ENCODE peak calls at places on chromosomes 4 and X, in seven cellular contexts. H, S, R, O, L, N and T are unnamed samples.
A peak's percentile ranks its signal among the peaks of the same experiment; 100 is the strongest.

GRCh38 chrX:106246511-106246910 is 78.4 kb downstream of the PWWP3B start:
- DNase-seq in H (no peak), S (no peak), R (no peak), O (no peak), L (no peak), N (no peak), T (no peak)

GRCh38 chr4:24515698-24516097 is 68.7 kb downstream of the DHX15 start:
- DNase-seq in H (no peak), S (no peak), R (no peak), O (no peak), L (no peak), N (no peak), T (no peak)

GRCh38 chrX:103503163-103503852 is 16.0 kb downstream of the RAB40A start:
- DNase-seq in H (no peak), S (no peak), R (no peak), O (no peak), L (no peak), N (no peak), T (no peak)

GRCh38 chr4:9904976-9905587 is 116.2 kb downstream of the SLC2A9 start:
- DNase-seq in H (no peak), S (no peak), R (no peak), O (no peak), L (no peak), N (no peak), T (no peak)

GRCh38 chr4:185743722-185744121 is 68.3 kb downstream of the SORBS2 start:
- DNase-seq in H (no peak), S (no peak), R (no peak), O (no peak), L (no peak), N (no peak), T (no peak)

GRCh38 chr4:86307432-86307831 is 52.4 kb downstream of the MAPK10 start:
- DNase-seq in H (no peak), S (no peak), R (no peak), O (no peak), L (no peak), N (no peak), T (no peak)

GRCh38 chrX:40176256-40176978 is 78.7 kb upstream of the BCOR start:
- DNase-seq in H (peak; percentile 70), S (no peak), R (peak; percentile 28), O (peak; percentile 73), L (no peak), N (peak; percentile 78), T (peak; percentile 95)

GRCh38 chrX:86148024-86148511 is at the start of gene DACH2:
- DNase-seq in H (peak; percentile 78), S (peak; percentile 41), R (peak; percentile 71), O (peak; percentile 5), L (peak; percentile 19), N (peak; percentile 66), T (peak; percentile 69)

DNA sequence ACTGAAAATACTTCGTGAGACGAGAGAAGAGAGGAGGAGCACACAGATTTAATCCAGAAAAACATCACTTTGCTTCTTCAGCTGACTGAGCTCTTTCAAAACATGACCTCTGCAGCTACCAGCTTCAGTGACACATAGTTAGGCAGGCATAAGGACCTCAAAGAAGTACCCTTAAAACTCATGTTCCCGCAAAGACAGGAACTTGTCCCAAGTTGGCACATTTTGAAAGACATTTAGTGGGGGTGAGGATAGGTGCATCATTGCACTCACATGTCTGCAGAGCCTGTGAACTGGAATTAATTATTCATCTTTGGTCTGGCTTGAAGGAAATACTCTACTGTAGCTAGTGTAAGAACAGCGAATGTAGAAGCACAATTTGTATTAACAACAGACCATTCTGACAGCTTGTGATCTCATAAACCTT is 221.8 kb downstream of the MGST2 start:
- DNase-seq in H (no peak), S (no peak), R (no peak), O (no peak), L (no peak), N (no peak), T (no peak)
- H3K4me3 ChIP-seq in H (peak overlapping the region; percentile 14), S (no peak overlapping the region), R (no peak overlapping the region), O (no peak overlapping the region), L (peak overlapping the region; percentile 15), N (no peak overlapping the region), T (peak overlapping the region; percentile 39)

DNA sequence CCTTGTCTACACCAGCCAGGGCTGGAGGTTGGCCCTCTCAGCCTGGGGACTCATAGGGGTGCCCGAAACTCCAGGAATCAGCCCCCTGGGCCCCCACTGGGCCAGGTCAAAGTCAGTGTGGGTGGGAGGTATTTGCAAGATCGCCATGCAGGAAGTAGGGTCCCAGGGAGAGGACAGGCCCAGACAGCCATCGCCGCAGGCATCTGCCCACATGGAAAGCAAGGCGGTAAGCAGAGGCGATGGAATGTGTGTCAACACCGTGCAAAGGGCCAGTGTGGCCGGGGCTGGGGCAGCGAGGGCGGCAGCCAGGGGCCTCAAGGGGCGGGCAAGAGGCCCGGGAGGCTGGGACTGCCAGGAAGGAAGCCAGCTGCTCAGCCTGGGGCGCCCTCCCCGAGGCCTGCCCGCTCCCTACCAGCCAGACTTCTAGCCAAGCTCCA is 19.3 kb upstream of the DUSP9 start:
- DNase-seq in H (no peak), S (no peak), R (no peak), O (no peak), L (no peak), N (no peak), T (peak; percentile 47)
- TF ChIP-seq EP300 in H (no peak), S (no peak), R (no peak), O (no peak), L (no peak), N (no peak), T (no peak)

DNA sequence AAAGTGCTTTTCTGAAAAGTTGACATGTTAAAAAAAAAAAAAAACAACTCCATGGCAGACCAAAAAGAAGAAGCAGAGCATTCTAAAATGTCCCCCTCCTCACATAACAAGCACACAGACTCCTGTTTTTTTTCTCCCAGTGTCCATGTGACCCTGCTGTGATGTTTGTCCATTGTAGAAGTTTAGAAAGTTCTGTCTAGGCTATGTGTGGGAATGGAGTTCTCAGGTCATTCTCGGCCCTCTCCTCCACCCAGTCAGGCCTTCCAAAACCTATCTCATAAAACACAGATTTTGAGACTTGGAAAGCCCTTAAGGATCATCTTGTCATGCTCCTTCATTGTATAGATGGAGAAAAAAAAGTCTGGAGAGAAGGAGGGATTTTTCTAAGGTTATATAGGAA is 713 bp downstream of the CLIC2 start:
- DNase-seq in H (no peak), S (no peak), R (no peak), O (peak; percentile 26), L (no peak), N (no peak), T (no peak)
- H3K4me3 ChIP-seq in H (peak overlapping the region; percentile 20), S (no peak overlapping the region), R (no peak overlapping the region), O (peak overlapping the region; percentile 51), L (no peak overlapping the region), N (no peak overlapping the region), T (peak overlapping the region; percentile 46)

DNA sequence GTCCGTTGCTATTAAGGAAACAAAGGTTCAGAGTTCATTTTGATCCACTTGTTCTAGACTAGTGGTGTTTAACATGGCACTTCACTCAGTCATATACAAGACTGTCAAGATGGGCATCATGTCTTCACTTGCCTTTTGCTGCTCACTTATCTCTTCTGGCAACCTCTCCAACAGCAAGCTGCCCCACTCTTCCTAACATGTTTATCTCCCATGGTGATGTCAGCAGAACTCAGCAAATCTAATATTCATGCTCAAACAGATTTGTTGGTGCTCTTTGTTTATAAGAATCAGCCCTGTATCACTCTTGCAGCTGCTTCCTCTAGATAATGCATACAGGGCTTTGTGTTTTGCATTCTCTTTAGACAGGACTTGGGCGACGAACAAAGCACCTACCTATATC is 236.2 kb upstream of the HAND2 start:
- DNase-seq in H (no peak), S (no peak), R (no peak), O (peak; percentile 27), L (no peak), N (no peak), T (no peak)
- TF ChIP-seq EP300 in H (no peak), S (no peak), R (no peak), O (no peak), L (no peak), N (no peak), T (no peak)

GRCh38 chrX:675279-675886 is 44.8 kb downstream of the SHOX start:
- DNase-seq in H (no peak), S (no peak), R (no peak), O (no peak), L (no peak), N (no peak), T (no peak)
- H3K4me3 ChIP-seq in H (no peak overlapping the region), S (no peak overlapping the region), R (no peak overlapping the region), O (no peak overlapping the region), L (no peak overlapping the region), N (no peak overlapping the region), T (no peak overlapping the region)

DNA sequence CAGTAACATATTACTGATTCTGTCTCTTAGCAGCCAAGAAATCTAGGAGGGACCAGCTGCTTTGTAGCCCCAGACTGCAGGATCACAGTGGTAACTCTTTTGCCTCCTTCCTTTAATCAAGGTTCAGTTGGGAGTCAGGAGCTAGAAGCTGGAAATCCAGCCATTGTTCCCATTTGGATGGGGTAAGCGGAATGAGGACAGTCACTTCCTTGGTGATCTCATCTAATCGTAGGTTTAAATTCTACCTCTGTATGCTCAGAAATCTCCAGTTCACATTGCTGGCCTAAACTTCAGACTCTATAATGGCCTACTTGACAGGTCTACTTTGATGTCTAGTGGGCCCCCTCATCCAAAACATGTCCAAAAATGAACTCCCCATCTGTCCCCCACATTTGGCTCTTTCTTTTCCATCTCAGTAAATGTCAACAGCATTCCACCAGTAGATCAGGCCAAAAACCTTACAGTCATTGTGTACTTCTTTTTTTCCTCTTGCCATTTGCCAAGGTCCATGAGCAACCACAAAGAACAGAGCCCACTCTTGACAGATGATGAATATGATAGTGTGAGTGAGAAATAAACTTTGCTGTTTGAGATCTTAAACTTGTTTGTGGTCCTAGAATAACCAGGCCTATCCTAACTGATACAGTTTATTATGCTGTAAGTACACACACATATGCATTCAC is 40.1 kb downstream of the WWC2 start:
- DNase-seq in H (no peak), S (no peak), R (no peak), O (no peak), L (no peak), N (no peak), T (no peak)
- TF ChIP-seq EP300 in H (no peak), S (no peak), R (no peak), O (no peak), L (no peak), N (no peak), T (no peak)

DNA sequence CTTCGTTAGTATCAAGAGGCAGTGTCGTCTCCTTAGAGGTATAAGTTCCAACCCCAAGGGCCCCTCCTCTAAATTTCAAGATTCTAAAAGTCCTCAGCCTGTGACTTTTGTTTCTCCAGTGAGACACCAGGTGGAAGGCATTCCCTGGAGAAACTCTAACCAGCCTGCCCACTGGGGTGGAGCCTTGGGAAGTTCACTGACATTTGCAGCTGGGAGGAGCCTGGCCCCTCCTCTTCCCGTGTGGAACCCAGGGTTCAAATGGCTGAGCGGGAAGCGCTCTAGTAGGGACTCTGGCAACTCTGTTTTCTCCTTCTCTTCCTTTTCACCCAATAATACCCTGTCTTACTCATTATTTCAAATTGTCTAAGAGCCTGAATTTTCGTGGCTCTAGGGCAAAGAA is 325.0 kb downstream of the TLL1 start:
- DNase-seq in H (no peak), S (no peak), R (peak; percentile 4), O (no peak), L (no peak), N (no peak), T (no peak)
- H3K4me3 ChIP-seq in H (no peak overlapping the region), S (no peak overlapping the region), R (no peak overlapping the region), O (no peak overlapping the region), L (no peak overlapping the region), N (no peak overlapping the region), T (no peak overlapping the region)

GRCh38 chr4:36332782-36333131 is 51.3 kb downstream of the DTHD1 start:
- DNase-seq in H (no peak), S (no peak), R (no peak), O (no peak), L (no peak), N (no peak), T (no peak)
- TF ChIP-seq EP300 in H (no peak), S (no peak), R (no peak), O (no peak), L (no peak), N (no peak), T (no peak)